ENCODE peak calls at places on chromosome 3, in five cellular contexts. Z is HCT116, M is K562, L is SK-N-SH, V is endothelial cell of umbilical vein. A is an unnamed sample.
A peak's percentile ranks its signal among the peaks of the same experiment; 100 is the strongest.

GRCh38 chr3:197547618-197548017 is 8.2 kb downstream of the BDH1 start:
- DNase-seq in Z (no peak), M (peak; percentile 68), L (no peak), V (no peak), A (no peak)

GRCh38 chr3:140432176-140432753 is 245.6 kb upstream of the TRIM42 start:
- DNase-seq in Z (no peak), M (no peak), L (peak; percentile 22), V (peak; percentile 71), A (no peak)

GRCh38 chr3:132342183-132342582 is 25.0 kb downstream of the ACP3 start:
- DNase-seq in Z (no peak), M (no peak), L (no peak), V (no peak), A (peak; percentile 35)

GRCh38 chr3:172153335-172153861 is 114.0 kb downstream of the FNDC3B start:
- DNase-seq in Z (peak; percentile 93), M (no peak), L (no peak), V (peak; percentile 98), A (no peak)

GRCh38 chr3:60064210-60065178 is 1014.7 kb upstream of the CFAP20DC start:
- DNase-seq in Z (no peak), M (no peak), L (no peak), V (no peak), A (no peak)

GRCh38 chr3:135134717-135135116 is 339.7 kb downstream of the EPHB1 start:
- DNase-seq in Z (no peak), M (no peak), L (no peak), V (no peak), A (no peak)

GRCh38 chr3:133535971-133536634 is 37.4 kb upstream of the CDV3 start:
- DNase-seq in Z (no peak), M (no peak), L (no peak), V (peak; percentile 82), A (peak; percentile 56)

GRCh38 chr3:120420360-120420759 is 30.4 kb downstream of the FSTL1 start:
- DNase-seq in Z (no peak), M (no peak), L (no peak), V (no peak), A (no peak)

GRCh38 chr3:73685061-73685460 is 60.3 kb upstream of the PDZRN3 start:
- DNase-seq in Z (no peak), M (no peak), L (no peak), V (no peak), A (no peak)

GRCh38 chr3:170802164-170803151 is 67.5 kb downstream of the RPL22L1 start:
- DNase-seq in Z (no peak), M (no peak), L (no peak), V (peak; percentile 92), A (peak; percentile 40)

GRCh38 chr3:108089544-108089943 is 1.3 kb downstream of the CD47 start:
- DNase-seq in Z (no peak), M (no peak), L (no peak), V (peak; percentile 38), A (no peak)

GRCh38 chr3:24363242-24363641 is 131.4 kb downstream of the THRB start:
- DNase-seq in Z (no peak), M (no peak), L (no peak), V (no peak), A (no peak)

GRCh38 chr3:67245545-67245944 is 247.4 kb downstream of the KBTBD8 start:
- DNase-seq in Z (no peak), M (no peak), L (no peak), V (no peak), A (no peak)

GRCh38 chr3:61563614-61564404 is 2.4 kb downstream of the PTPRG start:
- DNase-seq in Z (no peak), M (no peak), L (peak; percentile 36), V (peak; percentile 32), A (no peak)

GRCh38 chr3:43389388-43390254 is 103.3 kb downstream of the SNRK start:
- DNase-seq in Z (no peak), M (peak; percentile 45), L (no peak), V (peak; percentile 97), A (no peak)

GRCh38 chr3:196624008-196624790 is 15.3 kb upstream of the NRROS start:
- DNase-seq in Z (no peak), M (no peak), L (no peak), V (no peak), A (no peak)

GRCh38 chr3:187986514-187986934 is 167.4 kb upstream of the LPP start:
- DNase-seq in Z (peak; percentile 19), M (peak; percentile 28), L (no peak), V (peak; percentile 84), A (no peak)

GRCh38 chr3:179544981-179545645 is 17.6 kb upstream of the ACTL6A start:
- DNase-seq in Z (no peak), M (no peak), L (no peak), V (no peak), A (no peak)

GRCh38 chr3:52731590-52731989 is 25.7 kb downstream of the SPCS1 start:
- DNase-seq in Z (no peak), M (no peak), L (no peak), V (no peak), A (no peak)

GRCh38 chr3:136604961-136605360 is 147.2 kb downstream of the STAG1 start:
- DNase-seq in Z (no peak), M (no peak), L (no peak), V (no peak), A (no peak)

GRCh38 chr3:25478358-25478757 is 50.3 kb downstream of the RARB start:
- DNase-seq in Z (no peak), M (no peak), L (no peak), V (no peak), A (no peak)

GRCh38 chr3:70832035-70832795 is 519.8 kb upstream of the MDFIC2 start:
- DNase-seq in Z (no peak), M (no peak), L (no peak), V (peak; percentile 59), A (no peak)

GRCh38 chr3:2516762-2517441 is 418.2 kb downstream of the CNTN4 start:
- DNase-seq in Z (no peak), M (no peak), L (no peak), V (no peak), A (no peak)

GRCh38 chr3:127102587-127102986 is 90.3 kb upstream of the PRR23E start:
- DNase-seq in Z (no peak), M (no peak), L (no peak), V (no peak), A (no peak)

GRCh38 chr3:13782501-13782900 is 97.4 kb downstream of the WNT7A start:
- DNase-seq in Z (no peak), M (no peak), L (peak; percentile 67), V (peak; percentile 5), A (no peak)

GRCh38 chr3:85303156-85303555 is 344.4 kb downstream of the CADM2 start:
- DNase-seq in Z (no peak), M (no peak), L (no peak), V (no peak), A (no peak)

GRCh38 chr3:139529624-139530023 is 9.9 kb downstream of the RBP1 start:
- DNase-seq in Z (no peak), M (no peak), L (no peak), V (peak; percentile 21), A (no peak)

GRCh38 chr3:55718475-55718874 is 231.4 kb upstream of the WNT5A start:
- DNase-seq in Z (no peak), M (no peak), L (peak; percentile 11), V (no peak), A (no peak)

GRCh38 chr3:129560269-129560787 is 17.4 kb downstream of the H1-8 start:
- DNase-seq in Z (no peak), M (no peak), L (peak; percentile 73), V (no peak), A (peak; percentile 20)

GRCh38 chr3:4741404-4742307 is 237.6 kb upstream of the BHLHE40 start:
- DNase-seq in Z (peak; percentile 83), M (peak; percentile 88), L (no peak), V (peak; percentile 99), A (no peak)
- TF ChIP-seq POLR2AphosphoS5 in Z (peak; percentile 78), M (peak; percentile 61), L (peak; percentile 65), V (peak; percentile 45), A (no peak)

GRCh38 chr3:45547202-45547701 is 47.3 kb upstream of the LIMD1 start:
- DNase-seq in Z (no peak), M (no peak), L (no peak), V (no peak), A (no peak)
- H3K9ac ChIP-seq in Z (no peak overlapping the region), M (peak overlapping the region; percentile 38), L (no peak overlapping the region), V (no peak overlapping the region), A (no peak overlapping the region)

GRCh38 chr3:169432692-169433432 is 230.7 kb downstream of the MECOM start:
- DNase-seq in Z (no peak), M (no peak), L (no peak), V (peak; percentile 31), A (no peak)
- TF ChIP-seq POLR2AphosphoS5 in Z (no peak), M (no peak), L (no peak), V (no peak), A (no peak)

GRCh38 chr3:194070634-194071409 is 65.1 kb upstream of the HES1 start:
- DNase-seq in Z (peak; percentile 67), M (peak; percentile 81), L (peak; percentile 93), V (peak; percentile 98), A (no peak)
- H3K9ac ChIP-seq in Z (peak overlapping the region; percentile 58), M (peak overlapping the region; percentile 95), L (peak overlapping the region; percentile 55), V (peak overlapping the region; percentile 87), A (peak overlapping the region; percentile 61)

A was measured in SK-N-MC.